ENCODE peak calls at places on chromosomes 5 and 9, in six cellular contexts. I is AG04450, X is lower lobe of right lung, N is ascending aorta, K is HCT116, P is upper lobe of left lung. J is an unnamed sample.

GRCh38 chr5:153658606-153659005 is 168.1 kb downstream of the GRIA1 start:
- DNase-seq in I (no peak), X (no peak), N (no peak), K (no peak), P (no peak), J (no peak)

GRCh38 chr5:43010956-43011355 is 29.2 kb downstream of the ANXA2R start:
- DNase-seq in I (no peak), X (no peak), N (no peak), K (no peak), P (no peak), J (no peak)

GRCh38 chr9:135706288-135706687 is 4.3 kb downstream of the KCNT1 start:
- DNase-seq in I (no peak), X (no peak), N (no peak), K (no peak), P (peak), J (no peak)

GRCh38 chr9:26175264-26175663 is 497.0 kb upstream of the TUSC1 start:
- DNase-seq in I (no peak), X (no peak), N (no peak), K (no peak), P (no peak), J (no peak)

GRCh38 chr5:95727764-95728191 is 3.4 kb upstream of the RHOBTB3 start:
- DNase-seq in I (no peak), X (no peak), N (no peak), K (no peak), P (no peak), J (no peak)

GRCh38 chr5:149341846-149342245 is 3.5 kb upstream of the GRPEL2 start:
- DNase-seq in I (no peak), X (no peak), N (no peak), K (no peak), P (no peak), J (no peak)

GRCh38 chr5:96789794-96790193 is 18.0 kb downstream of the ERAP1 start:
- DNase-seq in I (no peak), X (no peak), N (no peak), K (no peak), P (no peak), J (no peak)

GRCh38 chr5:93330506-93330905 is 250.5 kb downstream of the NR2F1-AS1 start:
- DNase-seq in I (no peak), X (no peak), N (no peak), K (no peak), P (no peak), J (no peak)

GRCh38 chr9:74795081-74795480 is 92.6 kb downstream of the TRPM6 start:
- DNase-seq in I (no peak), X (no peak), N (no peak), K (no peak), P (no peak), J (no peak)

GRCh38 chr5:92222449-92222848 is 839.3 kb upstream of the ARRDC3 start:
- DNase-seq in I (no peak), X (no peak), N (no peak), K (peak), P (no peak), J (no peak)

GRCh38 chr5:143796110-143796509 is 15.9 kb upstream of the HMHB1 start:
- DNase-seq in I (no peak), X (no peak), N (no peak), K (no peak), P (no peak), J (no peak)

GRCh38 chr9:15999422-16000339 is 446.8 kb downstream of the CCDC171 start:
- DNase-seq in I (peak), X (no peak), N (no peak), K (peak), P (no peak), J (no peak)

GRCh38 chr9:129080608-129081387 is at the start of gene DOLPP1:
- DNase-seq in I (peak), X (peak), N (peak), K (peak), P (peak), J (peak)

GRCh38 chr5:31193591-31194457 is at the start of gene CDH6:
- DNase-seq in I (peak), X (peak), N (no peak), K (no peak), P (peak), J (no peak)

GRCh38 chr9:126171641-126172040 is 155.0 kb upstream of the MVB12B start:
- DNase-seq in I (no peak), X (no peak), N (no peak), K (no peak), P (no peak), J (no peak)

GRCh38 chr5:99600952-99601351 is 672.1 kb upstream of the CHD1 start:
- DNase-seq in I (no peak), X (no peak), N (no peak), K (no peak), P (no peak), J (no peak)

GRCh38 chr5:37837101-37838032 is 2.5 kb downstream of the GDNF start:
- DNase-seq in I (peak), X (peak), N (no peak), K (peak), P (peak), J (peak)
- TF ChIP-seq CTCF in I (peak), X (peak), N (peak), K (peak), P (peak), J (no peak)

DNA sequence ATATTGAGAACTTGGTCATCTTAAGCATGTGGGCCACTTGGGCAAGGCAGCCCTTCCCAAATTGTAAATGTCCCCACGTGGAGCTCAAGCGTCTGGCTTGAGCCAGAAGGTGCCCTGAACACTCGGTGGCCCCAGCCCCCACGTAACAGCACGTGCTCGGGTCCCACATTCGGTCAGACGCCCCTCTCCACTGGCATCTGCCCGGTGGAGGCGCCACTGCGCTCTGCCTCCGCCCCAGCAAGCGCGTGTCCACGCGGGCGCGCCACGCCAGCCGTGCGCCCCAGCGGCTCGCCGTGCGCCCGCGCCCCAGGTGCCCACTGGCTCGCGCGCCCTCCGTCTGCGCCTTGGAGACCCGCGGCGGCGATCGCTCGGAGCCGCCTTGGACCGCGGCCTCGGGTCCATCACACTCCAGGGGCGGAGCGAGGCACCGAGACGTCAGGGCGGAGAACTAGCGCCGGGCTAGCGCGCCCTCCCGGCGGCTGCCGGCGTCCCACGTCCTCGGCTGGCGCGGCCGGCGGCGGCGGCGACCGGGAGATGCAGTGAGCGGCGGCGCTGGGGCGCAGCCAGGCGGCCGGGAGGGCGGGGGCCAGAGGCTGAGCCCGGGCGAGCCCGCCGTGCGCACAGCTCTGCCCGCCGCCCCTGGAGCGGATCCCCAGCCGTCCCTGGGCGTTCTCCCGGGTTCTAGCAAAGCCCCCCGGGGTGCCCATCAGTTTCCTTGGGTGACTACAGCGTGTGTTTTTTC is at the start of gene PALM2AKAP2:
- DNase-seq in I (no peak), X (peak), N (no peak), K (no peak), P (peak), J (no peak)
- TF ChIP-seq CTCF in I (peak), X (peak), N (peak), K (no peak), P (peak), J (no peak)

DNA sequence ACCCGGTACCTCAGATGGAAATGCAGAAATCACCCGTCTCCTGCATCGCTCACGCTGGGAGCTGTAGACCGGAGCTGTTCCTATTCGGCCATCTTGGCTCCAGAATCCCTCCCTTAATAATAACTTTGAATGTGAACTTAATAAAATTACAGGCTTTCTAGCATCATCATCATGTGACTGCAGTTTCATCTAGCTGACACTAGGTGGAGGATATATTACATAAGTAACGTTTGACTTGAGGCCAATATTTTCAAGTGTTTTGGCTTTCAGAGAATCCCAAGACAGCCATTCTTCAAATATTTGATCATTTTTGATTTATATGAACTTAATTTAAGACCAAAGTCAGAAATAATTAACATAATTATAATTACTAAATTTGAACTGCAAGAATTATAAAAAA is 474.9 kb upstream of the CDH10 start:
- DNase-seq in I (no peak), X (no peak), N (no peak), K (no peak), P (no peak), J (no peak)
- TF ChIP-seq CTCF in I (peak), X (peak), N (no peak), K (no peak), P (peak), J (no peak)

GRCh38 chr5:103445426-103446035 is 117.1 kb downstream of the NUDT12 start:
- DNase-seq in I (no peak), X (no peak), N (no peak), K (no peak), P (no peak), J (no peak)

GRCh38 chr5:103444333-103445038 is 118.1 kb downstream of the NUDT12 start:
- DNase-seq in I (no peak), X (no peak), N (no peak), K (no peak), P (no peak), J (no peak)

GRCh38 chr5:103439007-103439406 is 123.6 kb downstream of the NUDT12 start:
- DNase-seq in I (no peak), X (no peak), N (no peak), K (no peak), P (no peak), J (no peak)

GRCh38 chr5:103442756-103443155 is 119.8 kb downstream of the NUDT12 start:
- DNase-seq in I (no peak), X (no peak), N (no peak), K (no peak), P (no peak), J (no peak)

GRCh38 chr5:103441523-103441922 is 121.1 kb downstream of the NUDT12 start:
- DNase-seq in I (no peak), X (no peak), N (no peak), K (no peak), P (no peak), J (no peak)
- TF ChIP-seq CTCF in I (peak), X (no peak), N (no peak), K (peak), P (no peak), J (no peak)

GRCh38 chr5:57280811-57281301 is 107.0 kb downstream of the GPBP1 start:
- DNase-seq in I (no peak), X (no peak), N (no peak), K (no peak), P (no peak), J (no peak)

GRCh38 chr5:57276353-57276752 is 102.5 kb downstream of the GPBP1 start:
- DNase-seq in I (no peak), X (no peak), N (no peak), K (no peak), P (no peak), J (no peak)

DNA sequence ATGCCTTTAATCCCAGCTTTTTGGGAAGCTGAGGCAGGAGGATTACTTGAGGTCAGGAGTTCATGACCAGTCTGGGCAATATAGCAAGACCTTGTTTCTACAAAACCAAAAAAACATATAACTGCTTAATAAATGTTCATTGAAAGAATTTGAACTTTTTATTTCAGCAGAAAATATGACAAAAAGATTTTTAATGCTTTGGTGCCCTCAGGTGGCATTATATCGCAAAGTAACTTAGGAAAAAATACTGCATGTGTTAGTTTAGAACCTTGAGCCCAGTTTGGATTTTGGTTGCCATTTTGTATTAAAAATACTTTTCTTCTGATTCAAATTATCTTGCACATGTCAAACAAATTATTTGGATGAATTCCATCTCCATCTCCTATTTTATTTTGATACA is 103.2 kb downstream of the GPBP1 start:
- DNase-seq in I (no peak), X (no peak), N (no peak), K (peak), P (no peak), J (no peak)
- TF ChIP-seq CTCF in I (peak), X (no peak), N (no peak), K (peak), P (no peak), J (no peak)

GRCh38 chr5:115815006-115815692 is 1.3 kb downstream of the CDO1 start:
- DNase-seq in I (no peak), X (no peak), N (no peak), K (no peak), P (no peak), J (no peak)
- TF ChIP-seq CTCF in I (no peak), X (no peak), N (no peak), K (no peak), P (no peak), J (no peak)

GRCh38 chr9:119924736-119925135 is 555.5 kb upstream of the BRINP1 start:
- DNase-seq in I (no peak), X (no peak), N (no peak), K (no peak), P (no peak), J (no peak)
- TF ChIP-seq CTCF in I (no peak), X (no peak), N (no peak), K (peak), P (no peak), J (no peak)

J was measured in activated B cell treated with CpG ODN at 0.5 μM for 24 hours.